ENCODE peak calls at places on chromosomes 6 and 20, in six cellular contexts. H is CD8-positive, alpha-beta memory T cell; G is neuronal stem cell; K is heart left ventricle; A is ovary; N is IMR-90. W is an unnamed sample.
A peak's percentile ranks its signal among the peaks of the same experiment; 100 is the strongest.

GRCh38 chr6:33905081-33905609 is 101.3 kb upstream of the MLN start:
- DNase-seq in H (peak; percentile 49), G (no peak), K (no peak), A (no peak), N (no peak), W (no peak)

GRCh38 chr20:17077030-17077429 is 149.8 kb upstream of the PCSK2 start:
- DNase-seq in H (no peak), G (no peak), K (no peak), A (no peak), N (no peak), W (no peak)

GRCh38 chr6:16752206-16752867 is 8.9 kb downstream of the ATXN1 start:
- DNase-seq in H (no peak), G (no peak), K (no peak), A (no peak), N (peak; percentile 94), W (no peak)

GRCh38 chr20:62355527-62356142 is 11.5 kb downstream of the LAMA5 start:
- DNase-seq in H (no peak), G (no peak), K (peak; percentile 74), A (peak; percentile 67), N (no peak), W (no peak)

GRCh38 chr6:161152904-161153662 is 120.8 kb downstream of the AGPAT4 start:
- DNase-seq in H (no peak), G (no peak), K (no peak), A (no peak), N (no peak), W (no peak)

GRCh38 chr6:167507376-167507961 is 182.6 kb downstream of the TTLL2 start:
- DNase-seq in H (no peak), G (no peak), K (no peak), A (no peak), N (no peak), W (no peak)

GRCh38 chr6:155974359-155974758 is 518.7 kb upstream of the NOX3 start:
- DNase-seq in H (no peak), G (peak; percentile 6), K (no peak), A (no peak), N (no peak), W (no peak)

GRCh38 chr6:70210462-70210861 is 92.4 kb downstream of the COL9A1 start:
- DNase-seq in H (no peak), G (no peak), K (no peak), A (no peak), N (no peak), W (no peak)

GRCh38 chr20:3786665-3787639 is at the start of gene CENPB:
- DNase-seq in H (peak; percentile 88), G (peak; percentile 87), K (peak; percentile 93), A (peak; percentile 94), N (peak; percentile 76), W (peak; percentile 97)

GRCh38 chr6:153980176-153980575 is 58.9 kb upstream of the OPRM1 start:
- DNase-seq in H (no peak), G (no peak), K (no peak), A (no peak), N (no peak), W (no peak)

GRCh38 chr20:59830107-59831023 is 103.1 kb downstream of the SYCP2 start:
- DNase-seq in H (no peak), G (no peak), K (no peak), A (no peak), N (no peak), W (no peak)
- H3K9me3 ChIP-seq in H (no peaks in the 10 kb centered on the region), G (no peaks in the 10 kb centered on the region), K (no peaks in the 10 kb centered on the region), A (no peaks in the 10 kb centered on the region), N (peaks cover 3% of the 10 kb centered on the region), W (no peaks in the 10 kb centered on the region)

DNA sequence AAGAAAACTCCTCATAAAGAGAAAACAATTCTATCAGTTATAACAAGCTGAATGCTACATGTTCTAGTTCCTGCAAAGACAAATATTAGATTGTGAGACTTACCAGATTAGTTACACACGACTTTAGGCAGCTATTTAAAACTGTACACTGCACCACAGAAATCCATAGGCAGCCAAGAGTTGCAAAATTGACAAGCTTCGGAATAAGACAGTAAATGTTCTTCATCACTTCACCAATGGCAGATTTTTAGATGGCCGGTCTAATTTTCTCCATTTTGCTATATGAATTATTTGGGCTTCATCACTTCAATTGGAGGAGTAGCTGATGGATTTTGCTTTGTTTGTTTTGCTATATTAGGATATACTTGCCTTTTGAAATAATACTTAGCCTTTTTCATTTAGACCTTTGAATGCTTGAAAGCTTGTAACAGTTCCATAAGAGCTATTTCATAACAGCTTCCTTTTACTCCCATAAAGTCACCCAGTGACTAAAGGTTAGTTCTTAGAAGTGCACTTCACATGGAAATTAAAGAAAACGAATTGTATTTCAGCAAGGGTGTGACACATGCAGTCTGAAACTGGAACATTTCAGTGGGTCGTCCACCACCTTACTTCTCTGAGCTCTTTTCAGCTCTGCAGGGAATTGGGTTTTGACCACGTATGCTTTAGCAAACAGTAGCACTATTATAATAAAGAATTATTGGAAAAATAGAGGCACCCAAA is at the start of gene ROS1:
- DNase-seq in H (no peak), G (no peak), K (no peak), A (no peak), N (no peak), W (no peak)
- H3K9me3 ChIP-seq in H (no peaks in the 10 kb centered on the region), G (no peaks in the 10 kb centered on the region), K (no peaks in the 10 kb centered on the region), A (no peaks in the 10 kb centered on the region), N (no peaks in the 10 kb centered on the region), W (no peaks in the 10 kb centered on the region)

GRCh38 chr20:35636095-35636494 is 20.5 kb downstream of the SPAG4 start:
- DNase-seq in H (no peak), G (no peak), K (no peak), A (no peak), N (no peak), W (no peak)
- H3K9me3 ChIP-seq in H (no peaks in the 10 kb centered on the region), G (no peaks in the 10 kb centered on the region), K (no peaks in the 10 kb centered on the region), A (no peaks in the 10 kb centered on the region), N (no peaks in the 10 kb centered on the region), W (no peaks in the 10 kb centered on the region)

GRCh38 chr20:46216770-46217464 is 91.4 kb downstream of the CDH22 start:
- DNase-seq in H (no peak), G (no peak), K (no peak), A (no peak), N (no peak), W (no peak)

GRCh38 chr20:46212876-46213275 is 94.8 kb downstream of the CD40 start:
- DNase-seq in H (no peak), G (no peak), K (no peak), A (no peak), N (no peak), W (no peak)

GRCh38 chr20:46213946-46214830 is 94.1 kb downstream of the CDH22 start:
- DNase-seq in H (no peak), G (no peak), K (no peak), A (no peak), N (no peak), W (peak; percentile 12)

GRCh38 chr20:46215913-46216707 is 92.2 kb downstream of the CDH22 start:
- DNase-seq in H (no peak), G (peak; percentile 75), K (peak; percentile 20), A (no peak), N (peak; percentile 28), W (no peak)

DNA sequence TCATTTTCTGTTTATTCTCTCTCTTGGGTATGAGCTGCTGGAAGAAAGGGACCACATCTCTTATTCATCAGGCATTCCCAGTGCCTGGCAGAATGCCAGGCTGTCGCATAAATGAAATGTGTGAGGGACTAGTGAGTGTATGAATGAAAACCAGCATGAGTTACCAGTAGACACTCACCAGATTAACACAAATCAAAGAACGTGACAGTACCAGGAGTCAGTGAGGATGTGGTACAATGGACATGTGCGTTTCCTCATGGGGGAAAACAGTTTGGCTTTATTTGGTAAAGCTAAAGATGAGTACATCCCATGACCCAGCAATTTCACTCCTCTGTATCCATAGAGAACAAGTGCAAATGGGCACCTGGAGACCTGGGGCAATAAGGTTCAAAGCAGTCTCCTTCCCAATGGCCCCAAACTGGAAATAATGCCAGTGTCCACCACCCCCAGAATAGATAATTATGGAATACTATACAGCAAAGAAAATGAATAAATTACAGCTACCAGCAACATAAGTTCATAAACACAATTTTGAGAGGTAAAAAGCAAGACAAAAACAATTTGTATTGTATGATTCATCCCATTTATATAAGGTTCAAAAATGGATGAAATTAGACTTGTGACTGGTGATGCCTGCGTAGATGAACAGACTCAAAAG is 93.3 kb downstream of the CDH22 start:
- DNase-seq in H (no peak), G (no peak), K (no peak), A (no peak), N (no peak), W (no peak)
- H3K9me3 ChIP-seq in H (no peaks in the 10 kb centered on the region), G (no peaks in the 10 kb centered on the region), K (no peaks in the 10 kb centered on the region), A (no peaks in the 10 kb centered on the region), N (no peaks in the 10 kb centered on the region), W (no peaks in the 10 kb centered on the region)

GRCh38 chr6:100465701-100466409 is 1.1 kb upstream of the SIM1 start:
- DNase-seq in H (no peak), G (peak; percentile 47), K (no peak), A (no peak), N (no peak), W (no peak)
- H3K9me3 ChIP-seq in H (no peaks in the 10 kb centered on the region), G (no peaks in the 10 kb centered on the region), K (no peaks in the 10 kb centered on the region), A (no peaks in the 10 kb centered on the region), N (peaks cover 46% of the 10 kb centered on the region), W (no peaks in the 10 kb centered on the region)

DNA sequence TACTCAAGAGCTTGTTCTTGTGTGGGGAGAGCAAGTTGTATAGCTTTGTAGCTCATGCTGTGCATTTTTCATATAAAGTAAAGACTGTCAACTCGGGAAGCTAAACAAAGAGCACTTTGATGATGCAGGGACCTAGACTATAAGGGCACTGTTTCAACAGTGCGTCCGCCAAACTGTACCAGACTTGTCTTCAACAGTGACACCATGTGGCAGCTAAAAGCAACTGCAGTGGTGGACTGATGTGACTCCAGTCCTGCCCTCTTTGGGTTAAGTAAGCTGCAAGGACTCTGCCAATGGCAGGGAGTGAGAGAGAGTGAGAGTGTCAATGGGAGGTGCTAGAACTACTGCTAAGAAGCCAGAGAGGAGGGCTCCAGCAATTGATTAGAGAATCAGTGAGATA is 48.1 kb upstream of the MC3R start:
- DNase-seq in H (no peak), G (no peak), K (no peak), A (no peak), N (no peak), W (no peak)
- H3K9me3 ChIP-seq in H (peaks cover 4% of the 10 kb centered on the region), G (peaks cover 11% of the 10 kb centered on the region), K (peaks cover 17% of the 10 kb centered on the region), A (no peaks in the 10 kb centered on the region), N (peaks cover 13% of the 10 kb centered on the region), W (peaks cover 19% of the 10 kb centered on the region)

GRCh38 chr20:15699431-15700146 is 873.7 kb downstream of the KIF16B start:
- DNase-seq in H (no peak), G (no peak), K (no peak), A (peak; percentile 62), N (no peak), W (no peak)
- H3K9me3 ChIP-seq in H (no peaks in the 10 kb centered on the region), G (no peaks in the 10 kb centered on the region), K (no peaks in the 10 kb centered on the region), A (no peaks in the 10 kb centered on the region), N (no peaks in the 10 kb centered on the region), W (no peaks in the 10 kb centered on the region)

GRCh38 chr20:1847780-1848179 is 47.4 kb upstream of the SIRPA start:
- DNase-seq in H (no peak), G (no peak), K (no peak), A (no peak), N (no peak), W (no peak)

GRCh38 chr20:1844723-1845523 is 50.3 kb upstream of the SIRPA start:
- DNase-seq in H (no peak), G (no peak), K (peak; percentile 54), A (no peak), N (peak; percentile 92), W (peak; percentile 58)

GRCh38 chr20:1848378-1848777 is 46.8 kb upstream of the SIRPA start:
- DNase-seq in H (no peak), G (no peak), K (no peak), A (no peak), N (no peak), W (no peak)

GRCh38 chr20:1846341-1846740 is 48.9 kb upstream of the SIRPA start:
- DNase-seq in H (no peak), G (no peak), K (no peak), A (no peak), N (no peak), W (no peak)

GRCh38 chr20:1845701-1846100 is 49.5 kb upstream of the SIRPA start:
- DNase-seq in H (no peak), G (no peak), K (no peak), A (no peak), N (no peak), W (no peak)
- H3K9me3 ChIP-seq in H (no peaks in the 10 kb centered on the region), G (no peaks in the 10 kb centered on the region), K (no peaks in the 10 kb centered on the region), A (no peaks in the 10 kb centered on the region), N (no peaks in the 10 kb centered on the region), W (no peaks in the 10 kb centered on the region)